ENCODE peak calls at places on chromosomes 11 and 22, in seven cellular contexts. One of them, this sample, is unnamed.

GRCh38 chr22:48441553-48441850 is 1386.2 kb downstream of the BRD1 start:
- DNase-seq in H1: no peak
- DNase-seq in breast epithelium: no peak
- DNase-seq in cardiac muscle cell: no peak
- DNase-seq in BJ: no peak
- DNase-seq in tibial nerve: no peak
- DNase-seq in PC-9: no peak
- DNase-seq in this sample: no peak

GRCh38 chr11:9535189-9535781 is 38.2 kb upstream of the WEE1 start:
- DNase-seq in H1: peak; percentile 97
- DNase-seq in breast epithelium: peak; percentile 93
- DNase-seq in cardiac muscle cell: peak; percentile 87
- DNase-seq in BJ: peak; percentile 38
- DNase-seq in tibial nerve: peak; percentile 52
- DNase-seq in PC-9: peak; percentile 48
- DNase-seq in this sample: peak; percentile 59

GRCh38 chr11:119352857-119353260 is 6.4 kb upstream of the MFRP start:
- DNase-seq in H1: no peak
- DNase-seq in breast epithelium: no peak
- DNase-seq in cardiac muscle cell: peak; percentile 67
- DNase-seq in BJ: no peak
- DNase-seq in tibial nerve: no peak
- DNase-seq in PC-9: no peak
- DNase-seq in this sample: no peak

GRCh38 chr11:57662893-57663292 is 5.0 kb upstream of the ZDHHC5 start:
- DNase-seq in H1: no peak
- DNase-seq in breast epithelium: no peak
- DNase-seq in cardiac muscle cell: no peak
- DNase-seq in BJ: no peak
- DNase-seq in tibial nerve: no peak
- DNase-seq in PC-9: peak; percentile 63
- DNase-seq in this sample: no peak

GRCh38 chr22:36764060-36764459 is 11.9 kb downstream of the IFT27 start:
- DNase-seq in H1: no peak
- DNase-seq in breast epithelium: no peak
- DNase-seq in cardiac muscle cell: no peak
- DNase-seq in BJ: no peak
- DNase-seq in tibial nerve: no peak
- DNase-seq in PC-9: no peak
- DNase-seq in this sample: no peak

GRCh38 chr11:132864811-132865576 is 667.3 kb downstream of the OPCML start:
- DNase-seq in H1: peak; percentile 56
- DNase-seq in breast epithelium: no peak
- DNase-seq in cardiac muscle cell: no peak
- DNase-seq in BJ: no peak
- DNase-seq in tibial nerve: no peak
- DNase-seq in PC-9: no peak
- DNase-seq in this sample: no peak

GRCh38 chr11:130882138-130882551 is 34.1 kb downstream of the SNX19 start:
- DNase-seq in H1: no peak
- DNase-seq in breast epithelium: no peak
- DNase-seq in cardiac muscle cell: no peak
- DNase-seq in BJ: no peak
- DNase-seq in tibial nerve: no peak
- DNase-seq in PC-9: no peak
- DNase-seq in this sample: no peak

GRCh38 chr11:1119282-1120146 is 38.2 kb upstream of the MUC5AC start:
- DNase-seq in H1: no peak
- DNase-seq in breast epithelium: no peak
- DNase-seq in cardiac muscle cell: no peak
- DNase-seq in BJ: no peak
- DNase-seq in tibial nerve: no peak
- DNase-seq in PC-9: no peak
- DNase-seq in this sample: no peak

GRCh38 chr22:36486619-36487384 is 5.4 kb upstream of the TXN2 start:
- DNase-seq in H1: peak; percentile 85
- DNase-seq in breast epithelium: no peak
- DNase-seq in cardiac muscle cell: peak; percentile 67
- DNase-seq in BJ: no peak
- DNase-seq in tibial nerve: no peak
- DNase-seq in PC-9: no peak
- DNase-seq in this sample: no peak

GRCh38 chr11:20559523-20560300 is 39.7 kb upstream of the SLC6A5 start:
- DNase-seq in H1: no peak
- DNase-seq in breast epithelium: no peak
- DNase-seq in cardiac muscle cell: no peak
- DNase-seq in BJ: no peak
- DNase-seq in tibial nerve: no peak
- DNase-seq in PC-9: no peak
- DNase-seq in this sample: no peak

GRCh38 chr11:65454311-65454695 is 31.7 kb downstream of the NEAT1 start:
- DNase-seq in H1: no peak
- DNase-seq in breast epithelium: no peak
- DNase-seq in cardiac muscle cell: peak; percentile 40
- DNase-seq in BJ: no peak
- DNase-seq in tibial nerve: no peak
- DNase-seq in PC-9: no peak
- DNase-seq in this sample: no peak

GRCh38 chr11:126823271-126823670 is 177.3 kb downstream of the KIRREL3 start:
- DNase-seq in H1: no peak
- DNase-seq in breast epithelium: no peak
- DNase-seq in cardiac muscle cell: no peak
- DNase-seq in BJ: no peak
- DNase-seq in tibial nerve: no peak
- DNase-seq in PC-9: no peak
- DNase-seq in this sample: no peak

GRCh38 chr22:48004038-48004437 is 1241.6 kb downstream of the TBC1D22A start:
- DNase-seq in H1: no peak
- DNase-seq in breast epithelium: no peak
- DNase-seq in cardiac muscle cell: no peak
- DNase-seq in BJ: no peak
- DNase-seq in tibial nerve: no peak
- DNase-seq in PC-9: no peak
- DNase-seq in this sample: no peak

GRCh38 chr11:120546312-120547205 is 35.0 kb downstream of the GRIK4 start:
- DNase-seq in H1: no peak
- DNase-seq in breast epithelium: peak; percentile 68
- DNase-seq in cardiac muscle cell: peak; percentile 95
- DNase-seq in BJ: peak; percentile 94
- DNase-seq in tibial nerve: no peak
- DNase-seq in PC-9: peak; percentile 86
- DNase-seq in this sample: no peak

GRCh38 chr22:49534386-49534785 is 293.3 kb downstream of the BRD1 start:
- DNase-seq in H1: no peak
- DNase-seq in breast epithelium: no peak
- DNase-seq in cardiac muscle cell: no peak
- DNase-seq in BJ: no peak
- DNase-seq in tibial nerve: no peak
- DNase-seq in PC-9: no peak
- DNase-seq in this sample: no peak

GRCh38 chr11:17548444-17548843 is 1.4 kb downstream of the OTOG start:
- DNase-seq in H1: no peak
- DNase-seq in breast epithelium: no peak
- DNase-seq in cardiac muscle cell: no peak
- DNase-seq in BJ: no peak
- DNase-seq in tibial nerve: no peak
- DNase-seq in PC-9: no peak
- DNase-seq in this sample: no peak

GRCh38 chr11:128853556-128853955 is 13.5 kb downstream of the KCNJ1 start:
- DNase-seq in H1: no peak
- DNase-seq in breast epithelium: no peak
- DNase-seq in cardiac muscle cell: no peak
- DNase-seq in BJ: no peak
- DNase-seq in tibial nerve: no peak
- DNase-seq in PC-9: no peak
- DNase-seq in this sample: no peak

GRCh38 chr11:27977031-27977430 is 130.9 kb downstream of the KIF18A start:
- DNase-seq in H1: no peak
- DNase-seq in breast epithelium: no peak
- DNase-seq in cardiac muscle cell: peak; percentile 2
- DNase-seq in BJ: no peak
- DNase-seq in tibial nerve: no peak
- DNase-seq in PC-9: no peak
- DNase-seq in this sample: no peak

GRCh38 chr11:27933992-27934829 is 173.7 kb downstream of the KIF18A start:
- DNase-seq in H1: no peak
- DNase-seq in breast epithelium: no peak
- DNase-seq in cardiac muscle cell: peak; percentile 62
- DNase-seq in BJ: peak; percentile 99
- DNase-seq in tibial nerve: no peak
- DNase-seq in PC-9: peak; percentile 7
- DNase-seq in this sample: no peak

DNA sequence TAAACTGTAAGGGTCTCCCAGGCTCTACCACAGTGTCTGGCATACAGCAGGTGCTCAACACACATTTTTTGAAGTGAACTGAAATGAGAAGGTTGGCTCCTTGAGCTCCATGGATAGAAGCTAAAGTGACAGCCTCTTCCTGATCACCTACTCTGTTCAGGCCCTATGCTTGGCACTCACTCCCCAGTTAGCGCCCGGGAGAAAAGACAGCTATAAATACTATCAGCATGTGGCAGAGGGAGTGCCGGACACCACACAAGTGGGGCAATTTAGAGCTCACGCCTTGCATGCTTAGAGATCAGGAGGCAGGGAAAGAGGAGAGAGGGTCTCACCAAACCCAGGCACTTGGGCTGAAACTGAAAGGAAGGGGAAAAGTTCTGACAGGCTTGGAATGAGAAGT is 195.5 kb downstream of the BUD13 start:
- DNase-seq in H1: no peak
- DNase-seq in breast epithelium: no peak
- DNase-seq in cardiac muscle cell: no peak
- DNase-seq in BJ: no peak
- DNase-seq in tibial nerve: no peak
- DNase-seq in PC-9: no peak
- DNase-seq in this sample: no peak
- H3K27me3 ChIP-seq in H1: peaks cover 58% of the 10 kb centered on the region
- H3K27me3 ChIP-seq in breast epithelium: peaks cover 45% of the 10 kb centered on the region
- H3K27me3 ChIP-seq in cardiac muscle cell: peaks cover 61% of the 10 kb centered on the region
- H3K27me3 ChIP-seq in BJ: peaks cover 15% of the 10 kb centered on the region
- H3K27me3 ChIP-seq in tibial nerve: no peaks in the 10 kb centered on the region
- H3K27me3 ChIP-seq in PC-9: peaks cover 56% of the 10 kb centered on the region
- H3K27me3 ChIP-seq in this sample: no peaks in the 10 kb centered on the region

GRCh38 chr11:90343670-90344069 is 120.8 kb upstream of the CHORDC1 start:
- DNase-seq in H1: no peak
- DNase-seq in breast epithelium: no peak
- DNase-seq in cardiac muscle cell: no peak
- DNase-seq in BJ: no peak
- DNase-seq in tibial nerve: no peak
- DNase-seq in PC-9: no peak
- DNase-seq in this sample: no peak

GRCh38 chr11:90344546-90344945 is 121.7 kb upstream of the CHORDC1 start:
- DNase-seq in H1: no peak
- DNase-seq in breast epithelium: no peak
- DNase-seq in cardiac muscle cell: no peak
- DNase-seq in BJ: no peak
- DNase-seq in tibial nerve: no peak
- DNase-seq in PC-9: peak; percentile 20
- DNase-seq in this sample: no peak

DNA sequence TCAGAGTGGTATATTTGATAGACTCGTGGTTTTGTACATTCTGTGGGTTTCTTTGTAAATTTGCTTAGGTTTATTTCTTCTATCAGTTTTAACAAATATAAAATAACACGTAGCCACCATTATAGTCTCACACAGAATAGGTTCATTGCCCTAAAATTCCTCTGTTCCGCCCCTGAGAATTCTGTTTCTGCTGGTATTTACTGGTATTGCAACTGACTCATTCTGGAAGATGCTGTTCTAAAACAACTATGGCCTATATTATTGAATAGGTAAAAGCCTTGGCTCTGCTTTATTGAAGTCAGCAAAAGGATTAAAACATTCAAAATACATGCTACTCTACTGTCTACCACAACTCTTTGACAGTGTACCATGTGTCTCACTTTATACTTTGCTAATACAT is 119.1 kb upstream of the CHORDC1 start:
- DNase-seq in H1: no peak
- DNase-seq in breast epithelium: no peak
- DNase-seq in cardiac muscle cell: no peak
- DNase-seq in BJ: no peak
- DNase-seq in tibial nerve: no peak
- DNase-seq in PC-9: no peak
- DNase-seq in this sample: no peak
- TF ChIP-seq CTCF in H1: no peak
- TF ChIP-seq CTCF in breast epithelium: no peak
- TF ChIP-seq CTCF in cardiac muscle cell: no peak
- TF ChIP-seq CTCF in BJ: no peak
- TF ChIP-seq CTCF in tibial nerve: no peak
- TF ChIP-seq CTCF in PC-9: no peak
- TF ChIP-seq CTCF in this sample: no peak

DNA sequence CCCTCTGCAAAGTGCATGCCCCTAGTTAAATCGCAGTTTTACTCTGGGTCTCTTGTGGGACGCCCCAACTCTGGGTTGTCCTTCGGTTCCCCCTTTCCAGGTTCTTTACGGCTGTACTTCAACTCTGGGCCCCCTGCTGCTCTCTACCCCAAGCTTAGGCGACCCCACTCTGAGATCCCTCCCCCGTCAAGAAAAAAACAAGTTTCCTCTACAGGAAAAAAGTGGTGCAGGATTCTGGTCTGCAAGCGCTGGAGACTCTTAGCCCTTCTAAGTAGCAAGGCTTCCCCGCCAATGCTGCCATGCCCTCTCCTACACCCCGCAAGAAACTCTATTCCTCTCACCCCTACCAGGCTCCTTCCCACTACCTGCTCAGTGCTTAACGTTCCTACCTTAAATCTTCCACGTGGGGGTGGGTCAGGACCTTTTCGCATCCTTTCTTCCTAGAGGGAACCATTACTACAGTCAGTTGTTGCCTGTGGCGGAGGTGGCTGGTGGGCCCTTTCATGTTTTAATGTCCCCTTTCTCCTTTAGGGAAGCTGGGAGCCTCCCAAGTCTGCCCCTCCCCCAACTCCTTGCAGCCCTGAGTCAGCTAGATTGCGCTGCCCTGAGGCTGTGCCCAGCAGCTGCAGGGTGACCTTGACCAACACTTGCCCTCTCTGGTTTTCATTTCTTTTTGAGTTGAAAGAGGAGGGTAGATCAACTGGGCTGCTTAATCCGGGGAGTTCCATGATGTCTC is 1.4 kb downstream of the NEFH start:
- DNase-seq in H1: peak; percentile 83
- DNase-seq in breast epithelium: no peak
- DNase-seq in cardiac muscle cell: peak; percentile 27
- DNase-seq in BJ: no peak
- DNase-seq in tibial nerve: no peak
- DNase-seq in PC-9: no peak
- DNase-seq in this sample: no peak
- H3K4me3 ChIP-seq in H1: peak overlapping the region; percentile 30
- H3K4me3 ChIP-seq in breast epithelium: peak overlapping the region; percentile 38
- H3K4me3 ChIP-seq in cardiac muscle cell: peak overlapping the region; percentile 12
- H3K4me3 ChIP-seq in BJ: peak overlapping the region; percentile 18
- H3K4me3 ChIP-seq in tibial nerve: peak overlapping the region; percentile 44
- H3K4me3 ChIP-seq in PC-9: peak overlapping the region; percentile 50
- H3K4me3 ChIP-seq in this sample: no peak overlapping the region

DNA sequence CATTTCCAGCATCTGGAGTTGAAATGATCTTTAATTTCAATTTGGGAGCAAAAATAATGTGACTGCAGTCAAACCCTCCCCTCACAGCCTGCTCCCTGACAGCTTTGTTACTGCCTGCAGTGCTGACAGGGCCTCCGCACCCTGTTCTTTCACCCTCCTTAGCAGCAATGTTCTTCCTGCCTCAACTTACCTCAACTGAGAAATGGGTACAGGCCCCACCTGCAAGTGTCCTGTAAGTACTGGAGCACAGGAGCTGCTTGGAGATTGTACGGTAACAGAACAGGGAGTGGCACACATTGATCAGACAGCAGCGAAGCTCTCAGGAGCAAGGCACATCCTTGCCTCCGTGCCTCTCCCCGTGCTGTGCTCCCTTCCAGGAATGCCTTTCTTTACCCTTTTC is 131.3 kb downstream of the CHST1 start:
- DNase-seq in H1: no peak
- DNase-seq in breast epithelium: no peak
- DNase-seq in cardiac muscle cell: no peak
- DNase-seq in BJ: no peak
- DNase-seq in tibial nerve: no peak
- DNase-seq in PC-9: no peak
- DNase-seq in this sample: no peak
- H3K27me3 ChIP-seq in H1: no peaks in the 10 kb centered on the region
- H3K27me3 ChIP-seq in breast epithelium: no peaks in the 10 kb centered on the region
- H3K27me3 ChIP-seq in cardiac muscle cell: peaks cover 12% of the 10 kb centered on the region
- H3K27me3 ChIP-seq in BJ: peaks cover 1% of the 10 kb centered on the region
- H3K27me3 ChIP-seq in tibial nerve: no peaks in the 10 kb centered on the region
- H3K27me3 ChIP-seq in PC-9: peaks cover 56% of the 10 kb centered on the region
- H3K27me3 ChIP-seq in this sample: no peaks in the 10 kb centered on the region